ENCODE peak calls at places on chromosomes 2 and 18, in four cellular contexts. K is MM.1S, Y is neural progenitor cell, P is GM23248. H is an unnamed sample.

GRCh38 chr2:239545741-239546392 is 145.0 kb upstream of the HDAC4 start:
- DNase-seq in K (no peak), Y (no peak), P (no peak), H (no peak)

GRCh38 chr2:96099861-96100798 is 16.2 kb downstream of the ADRA2B start:
- DNase-seq in K (no peak), Y (no peak), P (no peak), H (no peak)

GRCh38 chr2:9912468-9912867 is 39.0 kb upstream of the GRHL1 start:
- DNase-seq in K (no peak), Y (no peak), P (no peak), H (no peak)

GRCh38 chr18:39149211-39149806 is 1583.7 kb upstream of the CELF4 start:
- DNase-seq in K (no peak), Y (peak), P (no peak), H (no peak)

GRCh38 chr18:34976534-34976898 is 64.7 kb upstream of the MAPRE2 start:
- DNase-seq in K (no peak), Y (no peak), P (no peak), H (no peak)

GRCh38 chr2:220165401-220165800 is 538.0 kb downstream of the SLC4A3 start:
- DNase-seq in K (no peak), Y (peak), P (no peak), H (peak)

GRCh38 chr18:13614701-13615288 is 111.6 kb downstream of the FAM210A start:
- DNase-seq in K (no peak), Y (no peak), P (no peak), H (no peak)

GRCh38 chr2:196453613-196454047 is 185.9 kb upstream of the CCDC150 start:
- DNase-seq in K (peak), Y (peak), P (peak), H (peak)

GRCh38 chr2:175035806-175036205 is 30.6 kb upstream of the CHN1 start:
- DNase-seq in K (no peak), Y (no peak), P (no peak), H (no peak)

GRCh38 chr18:57446322-57446721 is 11.1 kb downstream of the ONECUT2 start:
- DNase-seq in K (peak), Y (peak), P (no peak), H (peak)

GRCh38 chr18:58117685-58118403 is 73.8 kb downstream of the NEDD4L start:
- DNase-seq in K (no peak), Y (no peak), P (peak), H (peak)

GRCh38 chr2:143954208-143954607 is 565.7 kb downstream of the ZEB2 start:
- DNase-seq in K (no peak), Y (no peak), P (peak), H (peak)

GRCh38 chr2:10514287-10514686 is 66.2 kb upstream of the ODC1 start:
- DNase-seq in K (no peak), Y (no peak), P (no peak), H (no peak)

GRCh38 chr2:231297108-231297908 is 98.2 kb upstream of the B3GNT7 start:
- DNase-seq in K (peak), Y (peak), P (peak), H (peak)

GRCh38 chr2:175726213-175726612 is 275.9 kb downstream of the LNPK start:
- DNase-seq in K (no peak), Y (no peak), P (peak), H (peak)

GRCh38 chr2:212254331-212254730 is 284.3 kb downstream of the ERBB4 start:
- DNase-seq in K (no peak), Y (no peak), P (no peak), H (no peak)

GRCh38 chr2:120768112-120769048 is 32.7 kb downstream of the GLI2 start:
- DNase-seq in K (no peak), Y (no peak), P (no peak), H (no peak)

GRCh38 chr18:62486290-62486964 is 36.4 kb upstream of the ZCCHC2 start:
- DNase-seq in K (no peak), Y (no peak), P (peak), H (peak)
- H3K9ac ChIP-seq in K (no peak), Y (no peak), P (no peak), H (peak)

DNA sequence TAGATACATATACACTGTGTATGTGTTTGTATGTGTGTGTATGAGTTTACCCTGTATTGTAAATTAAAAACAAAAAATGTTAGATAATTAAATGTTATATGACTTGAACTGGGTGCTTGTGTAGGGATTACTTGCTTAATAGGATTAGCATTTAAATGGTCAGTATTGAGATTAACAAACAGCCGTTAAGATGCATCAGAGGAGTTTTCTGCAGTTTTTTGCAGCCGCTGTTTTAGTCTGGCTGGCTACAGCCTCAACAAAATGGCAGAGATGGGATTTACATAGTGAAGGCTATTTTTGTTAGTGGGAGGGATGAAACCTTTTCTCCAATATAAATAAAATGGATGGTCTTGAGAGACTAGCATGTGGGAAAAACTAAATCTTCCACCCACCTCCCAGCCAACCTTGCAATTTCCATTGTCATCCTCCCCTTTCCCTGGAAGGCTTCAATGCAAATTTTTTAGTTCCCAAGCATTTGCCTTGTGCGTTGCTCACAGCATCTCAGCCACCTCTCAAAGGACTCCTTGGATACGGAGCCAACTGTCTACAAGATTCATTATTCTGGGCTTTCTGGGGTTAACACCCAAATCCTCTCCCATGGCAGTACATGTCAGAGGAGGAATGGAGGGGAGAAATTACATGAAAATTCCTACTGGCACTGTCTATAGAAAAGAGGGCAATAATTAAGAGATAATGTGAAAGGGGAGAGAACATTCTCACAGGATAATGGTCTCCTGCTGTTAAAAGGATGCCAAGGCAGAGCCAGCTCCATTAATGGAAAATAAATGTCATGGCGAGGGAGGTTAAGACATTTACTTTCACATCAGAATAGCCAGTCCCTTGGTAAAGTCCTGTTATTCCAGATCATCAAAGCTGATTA is 351.8 kb downstream of the CDH2 start:
- DNase-seq in K (no peak), Y (peak), P (no peak), H (no peak)
- TF ChIP-seq EZH2phosphoT487 in K (no peak), Y (no peak), P (no peak), H (no peak)

GRCh38 chr2:207337234-207338219 is 171.8 kb upstream of the KLF7 start:
- DNase-seq in K (peak), Y (no peak), P (peak), H (peak)

GRCh38 chr2:207338610-207339009 is 172.9 kb upstream of the KLF7 start:
- DNase-seq in K (no peak), Y (no peak), P (no peak), H (no peak)

GRCh38 chr2:207334631-207335371 is 169.1 kb upstream of the KLF7 start:
- DNase-seq in K (no peak), Y (peak), P (peak), H (peak)

GRCh38 chr2:207341114-207341750 is 175.5 kb upstream of the KLF7 start:
- DNase-seq in K (no peak), Y (peak), P (no peak), H (no peak)

GRCh38 chr2:207338220-207338607 is 172.5 kb upstream of the KLF7 start:
- DNase-seq in K (no peak), Y (no peak), P (peak), H (no peak)
- H3K9ac ChIP-seq in K (no peak), Y (no peak), P (no peak), H (no peak)

GRCh38 chr2:56108806-56109205 is 75.0 kb upstream of the CCDC85A start:
- DNase-seq in K (no peak), Y (no peak), P (no peak), H (no peak)
- TF ChIP-seq EZH2phosphoT487 in K (no peak), Y (no peak), P (no peak), H (no peak)

DNA sequence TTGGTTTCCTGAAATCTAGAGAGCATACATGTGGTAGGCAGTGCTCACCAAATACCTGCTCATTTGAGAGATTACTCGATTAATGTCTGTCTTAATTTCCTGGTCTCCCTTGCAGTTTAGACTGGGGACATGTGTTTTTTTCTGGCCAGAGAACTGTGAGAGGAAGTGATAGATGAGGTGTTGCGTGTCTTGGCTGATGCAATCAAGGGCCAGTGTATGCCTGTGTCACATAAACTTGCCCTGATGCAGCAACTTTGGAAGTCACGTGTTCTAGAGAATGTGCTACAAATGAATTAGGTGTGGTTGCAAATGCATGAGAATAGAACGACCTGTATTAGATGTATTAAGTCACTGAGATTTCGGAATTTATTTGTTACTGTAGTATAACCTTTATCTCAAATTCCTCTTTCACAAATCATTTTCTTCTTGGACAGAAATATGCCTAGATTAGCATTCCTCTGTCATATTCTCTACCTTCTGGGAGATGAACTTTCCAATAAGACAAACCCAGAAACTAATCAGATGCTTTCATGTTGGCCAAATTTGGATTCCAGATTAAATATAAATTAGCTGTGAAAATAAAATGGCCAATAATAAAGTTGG is 9.9 kb upstream of the IL1A start:
- DNase-seq in K (no peak), Y (no peak), P (peak), H (no peak)
- H3K9ac ChIP-seq in K (no peak), Y (no peak), P (peak), H (no peak)

GRCh38 chr2:146917430-146918037 is 927.3 kb upstream of the ACVR2A start:
- DNase-seq in K (no peak), Y (no peak), P (peak), H (no peak)
- TF ChIP-seq EZH2phosphoT487 in K (no peak), Y (no peak), P (no peak), H (no peak)